ENCODE peak calls at places on chromosomes 3 and 15, in five cellular contexts. One of them, this sample, is unnamed.

GRCh38 chr15:62782100-62782791 is 260.3 kb upstream of the TPM1 start:
- DNase-seq in K562: peak
- DNase-seq in HepG2: peak
- DNase-seq in GM12878: no peak
- DNase-seq in H1: no peak
- DNase-seq in this sample: peak

GRCh38 chr3:37739579-37740290 is 121.9 kb upstream of the CTDSPL start:
- DNase-seq in K562: no peak
- DNase-seq in HepG2: no peak
- DNase-seq in GM12878: no peak
- DNase-seq in H1: no peak
- DNase-seq in this sample: no peak

GRCh38 chr15:39281094-39281493 is 299.8 kb upstream of the THBS1 start:
- DNase-seq in K562: no peak
- DNase-seq in HepG2: no peak
- DNase-seq in GM12878: no peak
- DNase-seq in H1: no peak
- DNase-seq in this sample: no peak

GRCh38 chr3:188421836-188422540 is 268.0 kb downstream of the LPP start:
- DNase-seq in K562: no peak
- DNase-seq in HepG2: no peak
- DNase-seq in GM12878: peak
- DNase-seq in H1: no peak
- DNase-seq in this sample: no peak

GRCh38 chr15:67833504-67834248 is 6.2 kb downstream of the RNU6-1 start:
- DNase-seq in K562: peak
- DNase-seq in HepG2: peak
- DNase-seq in GM12878: no peak
- DNase-seq in H1: no peak
- DNase-seq in this sample: no peak

GRCh38 chr15:59657635-59658125 is 365 bp upstream of the GTF2A2 start:
- DNase-seq in K562: no peak
- DNase-seq in HepG2: no peak
- DNase-seq in GM12878: no peak
- DNase-seq in H1: no peak
- DNase-seq in this sample: no peak

GRCh38 chr15:78007965-78008886 is 69.3 kb downstream of the TBC1D2B start:
- DNase-seq in K562: no peak
- DNase-seq in HepG2: no peak
- DNase-seq in GM12878: no peak
- DNase-seq in H1: no peak
- DNase-seq in this sample: no peak

GRCh38 chr3:132626955-132627354 is 29.9 kb downstream of the ACKR4 start:
- DNase-seq in K562: no peak
- DNase-seq in HepG2: no peak
- DNase-seq in GM12878: no peak
- DNase-seq in H1: no peak
- DNase-seq in this sample: no peak

GRCh38 chr15:72231847-72232461 is 964 bp upstream of the PKM start:
- DNase-seq in K562: peak
- DNase-seq in HepG2: peak
- DNase-seq in GM12878: no peak
- DNase-seq in H1: no peak
- DNase-seq in this sample: no peak

GRCh38 chr15:65094294-65094995 is 17.9 kb downstream of the KBTBD13 start:
- DNase-seq in K562: no peak
- DNase-seq in HepG2: no peak
- DNase-seq in GM12878: no peak
- DNase-seq in H1: no peak
- DNase-seq in this sample: no peak

GRCh38 chr3:30687930-30688570 is 81.6 kb downstream of the TGFBR2 start:
- DNase-seq in K562: no peak
- DNase-seq in HepG2: no peak
- DNase-seq in GM12878: no peak
- DNase-seq in H1: no peak
- DNase-seq in this sample: no peak

GRCh38 chr3:29140706-29141105 is 140.2 kb upstream of the RBMS3 start:
- DNase-seq in K562: no peak
- DNase-seq in HepG2: no peak
- DNase-seq in GM12878: no peak
- DNase-seq in H1: no peak
- DNase-seq in this sample: no peak

GRCh38 chr15:101118615-101119014 is 133.2 kb downstream of the CHSY1 start:
- DNase-seq in K562: no peak
- DNase-seq in HepG2: no peak
- DNase-seq in GM12878: no peak
- DNase-seq in H1: no peak
- DNase-seq in this sample: no peak

GRCh38 chr3:189304465-189305341 is 132.9 kb downstream of the TPRG1 start:
- DNase-seq in K562: no peak
- DNase-seq in HepG2: no peak
- DNase-seq in GM12878: no peak
- DNase-seq in H1: peak
- DNase-seq in this sample: no peak

GRCh38 chr3:57729339-57730039 is 26.6 kb upstream of the SLMAP start:
- DNase-seq in K562: no peak
- DNase-seq in HepG2: no peak
- DNase-seq in GM12878: no peak
- DNase-seq in H1: no peak
- DNase-seq in this sample: no peak

GRCh38 chr3:70748593-70748992 is 436.2 kb upstream of the MDFIC2 start:
- DNase-seq in K562: no peak
- DNase-seq in HepG2: no peak
- DNase-seq in GM12878: no peak
- DNase-seq in H1: no peak
- DNase-seq in this sample: no peak

GRCh38 chr3:70753572-70753971 is 441.1 kb upstream of the MDFIC2 start:
- DNase-seq in K562: no peak
- DNase-seq in HepG2: no peak
- DNase-seq in GM12878: no peak
- DNase-seq in H1: peak
- DNase-seq in this sample: no peak

GRCh38 chr3:70757658-70758057 is 445.2 kb upstream of the MDFIC2 start:
- DNase-seq in K562: no peak
- DNase-seq in HepG2: no peak
- DNase-seq in GM12878: no peak
- DNase-seq in H1: no peak
- DNase-seq in this sample: no peak

GRCh38 chr3:70749122-70749521 is 436.7 kb upstream of the MDFIC2 start:
- DNase-seq in K562: no peak
- DNase-seq in HepG2: no peak
- DNase-seq in GM12878: no peak
- DNase-seq in H1: no peak
- DNase-seq in this sample: no peak

DNA sequence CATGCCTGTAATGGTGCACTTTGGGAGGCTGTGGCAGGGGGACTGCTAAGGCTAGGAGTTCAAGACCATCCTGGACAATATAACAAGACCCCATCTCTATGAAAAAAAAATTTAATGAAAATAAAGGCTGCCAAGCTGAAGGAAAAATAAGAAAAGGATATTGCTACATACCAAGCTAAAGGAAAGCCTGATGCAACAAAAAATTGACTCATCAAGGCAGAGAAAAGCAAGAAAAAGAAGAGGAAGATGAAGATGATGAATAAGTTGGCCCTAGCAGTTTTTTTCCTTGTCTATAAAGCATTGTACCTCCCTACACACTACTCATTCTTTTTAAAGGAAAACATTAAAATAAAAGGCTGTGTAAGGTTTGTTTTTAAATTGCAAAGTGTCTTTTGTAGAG is 441.9 kb upstream of the MDFIC2 start:
- DNase-seq in K562: no peak
- DNase-seq in HepG2: no peak
- DNase-seq in GM12878: no peak
- DNase-seq in H1: no peak
- DNase-seq in this sample: no peak
- TF ChIP-seq SIN3A in K562: no peak
- TF ChIP-seq SIN3A in HepG2: no peak
- TF ChIP-seq SIN3A in GM12878: no peak
- TF ChIP-seq SIN3A in H1: no peak
- TF ChIP-seq SIN3A in this sample: no peak

DNA sequence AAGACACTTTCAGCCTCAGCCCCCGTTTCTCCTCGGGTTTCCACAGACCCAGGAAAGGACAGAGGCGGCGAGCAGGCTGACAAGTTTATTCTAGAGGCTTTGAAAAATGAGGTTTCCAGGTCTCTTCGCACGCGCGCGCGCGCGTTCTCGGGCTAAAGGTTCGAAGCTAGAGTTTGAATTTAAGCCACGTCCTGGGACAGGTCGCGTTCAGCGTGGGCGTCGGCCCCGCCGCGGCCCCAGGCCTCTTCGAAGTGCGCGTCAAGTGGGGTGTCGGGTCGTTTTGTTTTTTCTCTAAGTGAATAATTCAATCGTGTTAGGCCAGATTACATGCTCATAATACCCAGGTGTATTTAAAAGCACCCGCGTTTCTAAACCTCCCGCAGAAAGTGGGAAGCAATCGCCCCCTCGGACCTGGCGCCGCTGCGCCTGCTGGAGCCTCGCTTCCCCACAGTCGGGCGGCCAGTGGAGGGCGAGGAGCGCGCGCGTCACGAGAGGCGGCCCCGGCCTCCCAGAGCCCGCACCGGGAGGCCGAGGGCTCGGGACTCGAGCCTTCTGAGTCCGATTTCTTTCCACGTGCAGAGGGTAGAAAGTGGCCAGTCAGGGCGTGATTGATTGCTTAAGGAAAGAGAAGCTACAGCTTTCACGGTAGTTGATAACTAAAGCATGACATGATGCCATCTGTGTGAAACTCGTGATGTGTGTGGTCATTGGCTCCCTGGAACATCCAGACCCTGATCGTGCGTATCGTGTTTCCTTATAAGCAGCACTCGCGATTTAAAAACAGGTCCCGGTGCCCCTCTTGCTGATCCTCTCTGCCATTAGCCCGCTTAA is 15.8 kb upstream of the SOX2 start:
- DNase-seq in K562: no peak
- DNase-seq in HepG2: no peak
- DNase-seq in GM12878: no peak
- DNase-seq in H1: no peak
- DNase-seq in this sample: no peak
- TF ChIP-seq EZH2 in K562: no peak
- TF ChIP-seq EZH2 in HepG2: no peak
- TF ChIP-seq EZH2 in GM12878: no peak
- TF ChIP-seq EZH2 in H1: peak
- TF ChIP-seq EZH2 in this sample: no peak

DNA sequence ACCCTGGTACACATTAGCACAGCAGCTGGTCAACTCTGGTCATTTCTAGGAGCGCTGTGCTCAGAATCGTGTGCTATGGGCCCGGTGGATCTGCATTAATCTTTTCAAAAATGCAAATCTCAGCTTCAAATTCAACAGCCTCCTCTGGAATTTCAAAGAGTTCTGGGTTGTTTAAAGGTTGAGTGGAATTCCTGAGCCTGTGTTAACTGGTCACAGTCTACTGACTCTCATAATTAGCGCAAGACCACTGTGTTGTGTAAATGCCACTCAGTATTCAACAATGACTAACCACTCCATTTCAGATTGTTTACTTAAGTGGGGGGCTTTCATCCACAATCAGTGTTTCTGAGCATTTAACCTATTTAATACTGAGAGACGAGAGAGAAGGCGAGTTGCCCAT is 2.7 kb upstream of the ARNT2 start:
- DNase-seq in K562: no peak
- DNase-seq in HepG2: no peak
- DNase-seq in GM12878: no peak
- DNase-seq in H1: no peak
- DNase-seq in this sample: no peak
- TF ChIP-seq ATF3 in K562: no peak
- TF ChIP-seq ATF3 in HepG2: no peak
- TF ChIP-seq ATF3 in GM12878: no peak
- TF ChIP-seq ATF3 in H1: no peak
- TF ChIP-seq ATF3 in this sample: no peak

DNA sequence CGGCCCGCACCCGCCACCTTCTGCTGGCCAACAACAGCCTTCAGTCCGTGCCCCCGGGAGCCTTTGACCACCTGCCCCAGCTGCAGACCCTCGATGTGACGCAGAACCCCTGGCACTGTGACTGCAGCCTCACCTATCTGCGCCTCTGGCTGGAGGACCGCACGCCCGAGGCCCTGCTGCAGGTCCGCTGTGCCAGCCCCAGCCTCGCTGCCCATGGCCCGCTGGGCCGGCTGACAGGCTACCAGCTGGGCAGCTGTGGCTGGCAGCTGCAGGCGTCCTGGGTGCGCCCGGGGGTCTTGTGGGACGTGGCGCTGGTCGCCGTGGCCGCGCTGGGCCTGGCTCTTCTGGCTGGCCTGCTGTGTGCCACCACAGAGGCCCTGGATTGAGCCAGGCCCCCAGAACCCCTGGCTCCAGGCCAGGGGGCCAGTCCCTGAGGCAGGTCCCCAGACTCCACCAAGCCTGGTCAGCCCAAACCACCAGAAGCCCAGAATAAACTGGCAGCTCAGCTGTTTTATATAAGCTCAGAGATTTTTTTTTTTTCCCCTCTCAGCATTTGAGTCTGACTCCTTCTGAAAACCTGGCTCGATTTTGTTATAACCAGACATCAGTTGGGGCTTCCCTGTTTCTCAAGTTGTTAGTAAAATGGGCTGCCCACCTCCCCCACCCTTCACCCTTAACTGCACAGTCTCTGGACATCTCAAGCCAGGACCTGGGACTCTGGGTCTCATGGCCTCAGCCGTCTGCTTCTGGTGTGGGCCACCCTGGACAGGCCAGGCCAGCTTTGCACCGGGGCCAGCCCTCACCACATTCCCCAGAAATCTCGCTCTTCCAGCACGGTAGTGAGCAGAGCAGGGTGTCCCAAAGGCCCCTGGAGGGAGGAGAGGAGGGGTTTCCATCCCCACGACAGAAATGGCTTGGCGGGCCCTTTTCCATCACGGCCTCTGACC is 1.6 kb downstream of the GP9 start:
- DNase-seq in K562: no peak
- DNase-seq in HepG2: no peak
- DNase-seq in GM12878: no peak
- DNase-seq in H1: no peak
- DNase-seq in this sample: no peak
- TF ChIP-seq SIN3A in K562: no peak
- TF ChIP-seq SIN3A in HepG2: no peak
- TF ChIP-seq SIN3A in GM12878: no peak
- TF ChIP-seq SIN3A in H1: no peak
- TF ChIP-seq SIN3A in this sample: no peak

This sample was measured in HCT116.